ENCODE peak calls at places on chromosome 20, in six cellular contexts. One of them, this sample, is unnamed.
A peak's percentile ranks its signal among the peaks of the same experiment; 100 is the strongest.

GRCh38 chr20:33730946-33731692 is 677 bp upstream of the ZNF341 start:
- DNase-seq in PC-9: no peak
- DNase-seq in hepatocyte: no peak
- DNase-seq in OCI-LY7: no peak
- DNase-seq in HCT116: no peak
- DNase-seq in GM23248: no peak
- DNase-seq in this sample: no peak

GRCh38 chr20:36835453-36836198 is 40.3 kb upstream of the TLDC2 start:
- DNase-seq in GM23248: peak; percentile 98
- DNase-seq in hepatocyte: peak; percentile 96
- DNase-seq in HCT116: peak; percentile 80
- DNase-seq in PC-9: peak; percentile 73
- DNase-seq in OCI-LY7: peak; percentile 93
- DNase-seq in this sample: peak; percentile 95

GRCh38 chr20:36836591-36837329 is 39.2 kb upstream of the TLDC2 start:
- DNase-seq in PC-9: peak; percentile 35
- DNase-seq in hepatocyte: peak; percentile 71
- DNase-seq in GM23248: peak; percentile 63
- DNase-seq in OCI-LY7: peak; percentile 91
- DNase-seq in HCT116: peak; percentile 68
- DNase-seq in this sample: peak; percentile 91

GRCh38 chr20:53819973-53820451 is 226.4 kb upstream of the ZNF217 start:
- DNase-seq in HCT116: no peak
- DNase-seq in PC-9: no peak
- DNase-seq in GM23248: no peak
- DNase-seq in hepatocyte: no peak
- DNase-seq in OCI-LY7: no peak
- DNase-seq in this sample: no peak

GRCh38 chr20:10511166-10511506 is 76.0 kb downstream of the SLX4IP start:
- DNase-seq in OCI-LY7: no peak
- DNase-seq in PC-9: no peak
- DNase-seq in hepatocyte: peak; percentile 18
- DNase-seq in HCT116: no peak
- DNase-seq in GM23248: no peak
- DNase-seq in this sample: no peak

GRCh38 chr20:35595901-35596300 is 19.7 kb upstream of the SPAG4 start:
- DNase-seq in OCI-LY7: no peak
- DNase-seq in PC-9: peak; percentile 61
- DNase-seq in HCT116: no peak
- DNase-seq in GM23248: no peak
- DNase-seq in hepatocyte: no peak
- DNase-seq in this sample: no peak

GRCh38 chr20:47980336-47981177 is 195.3 kb upstream of the SULF2 start:
- DNase-seq in GM23248: no peak
- DNase-seq in OCI-LY7: no peak
- DNase-seq in hepatocyte: no peak
- DNase-seq in PC-9: no peak
- DNase-seq in HCT116: no peak
- DNase-seq in this sample: no peak

GRCh38 chr20:1184638-1185315 is at the start of gene TMEM74B:
- DNase-seq in hepatocyte: peak; percentile 34
- DNase-seq in PC-9: no peak
- DNase-seq in HCT116: no peak
- DNase-seq in OCI-LY7: no peak
- DNase-seq in GM23248: peak; percentile 25
- DNase-seq in this sample: no peak

GRCh38 chr20:15033269-15033668 is 695.9 kb upstream of the FLRT3 start:
- DNase-seq in OCI-LY7: no peak
- DNase-seq in hepatocyte: no peak
- DNase-seq in HCT116: no peak
- DNase-seq in PC-9: no peak
- DNase-seq in GM23248: no peak
- DNase-seq in this sample: no peak

GRCh38 chr20:46979603-46980241 is 85.1 kb downstream of the EYA2 start:
- DNase-seq in PC-9: no peak
- DNase-seq in GM23248: no peak
- DNase-seq in hepatocyte: no peak
- DNase-seq in HCT116: no peak
- DNase-seq in OCI-LY7: peak; percentile 70
- DNase-seq in this sample: no peak
- H3K9me2 ChIP-seq in PC-9: no peaks in the 10 kb centered on the region
- H3K9me2 ChIP-seq in GM23248: no peaks in the 10 kb centered on the region
- H3K9me2 ChIP-seq in hepatocyte: no peaks in the 10 kb centered on the region
- H3K9me2 ChIP-seq in HCT116: no peaks in the 10 kb centered on the region
- H3K9me2 ChIP-seq in OCI-LY7: no peaks in the 10 kb centered on the region
- H3K9me2 ChIP-seq in this sample: no peaks in the 10 kb centered on the region

DNA sequence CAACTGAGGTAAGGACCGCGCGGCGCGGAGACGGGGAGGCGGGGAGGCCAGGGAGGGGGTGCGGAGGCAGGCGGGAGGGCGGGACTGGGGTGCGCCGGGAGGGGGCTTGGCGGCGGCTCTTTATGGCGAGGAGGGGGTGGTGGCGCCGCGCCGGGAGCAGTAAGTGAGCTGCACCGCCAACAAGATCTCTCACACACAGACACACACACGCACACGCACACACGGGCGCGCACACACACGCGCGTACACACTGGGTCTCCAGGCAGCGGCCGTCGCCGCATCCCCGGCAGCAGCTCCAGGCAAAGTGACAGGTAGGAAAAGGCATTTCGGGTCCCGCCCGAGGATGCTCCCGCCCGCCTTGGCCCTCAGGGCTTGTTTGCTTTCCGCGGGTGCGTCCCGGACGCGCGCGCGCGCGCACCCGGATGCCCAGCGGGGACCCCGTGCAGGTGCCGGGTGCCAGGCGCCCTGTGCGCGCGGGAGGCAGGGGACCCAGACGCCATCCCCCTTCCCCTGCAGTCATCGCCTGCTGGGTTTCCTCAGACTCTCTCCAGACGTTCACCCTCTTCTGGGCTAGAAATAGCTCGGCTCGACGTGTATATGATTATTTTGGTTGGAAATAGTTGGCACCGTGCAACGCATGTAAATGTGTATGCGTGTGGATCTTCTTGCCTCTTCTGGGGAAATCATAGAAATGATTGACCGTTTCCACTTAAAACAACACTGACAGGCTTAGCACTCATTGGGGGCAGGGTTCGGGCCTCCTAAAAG is at the start of gene PLCB4:
- DNase-seq in hepatocyte: peak; percentile 60
- DNase-seq in GM23248: peak; percentile 61
- DNase-seq in PC-9: peak; percentile 76
- DNase-seq in HCT116: no peak
- DNase-seq in OCI-LY7: no peak
- DNase-seq in this sample: no peak
- H3K4me3 ChIP-seq in hepatocyte: peak within 1 kb of the TSS; percentile 76
- H3K4me3 ChIP-seq in GM23248: peak within 1 kb of the TSS; percentile 83
- H3K4me3 ChIP-seq in PC-9: peak within 1 kb of the TSS; percentile 67
- H3K4me3 ChIP-seq in HCT116: peak within 1 kb of the TSS; percentile 74
- H3K4me3 ChIP-seq in OCI-LY7: no peak within 1 kb of the TSS
- H3K4me3 ChIP-seq in this sample: no peak within 1 kb of the TSS

GRCh38 chr20:44637042-44637441 is 14.5 kb downstream of the ADA start:
- DNase-seq in GM23248: no peak
- DNase-seq in PC-9: no peak
- DNase-seq in hepatocyte: no peak
- DNase-seq in OCI-LY7: no peak
- DNase-seq in HCT116: no peak
- DNase-seq in this sample: no peak
- H3K9me2 ChIP-seq in GM23248: no peaks in the 10 kb centered on the region
- H3K9me2 ChIP-seq in PC-9: no peaks in the 10 kb centered on the region
- H3K9me2 ChIP-seq in hepatocyte: no peaks in the 10 kb centered on the region
- H3K9me2 ChIP-seq in OCI-LY7: no peaks in the 10 kb centered on the region
- H3K9me2 ChIP-seq in HCT116: no peaks in the 10 kb centered on the region
- H3K9me2 ChIP-seq in this sample: no peaks in the 10 kb centered on the region

DNA sequence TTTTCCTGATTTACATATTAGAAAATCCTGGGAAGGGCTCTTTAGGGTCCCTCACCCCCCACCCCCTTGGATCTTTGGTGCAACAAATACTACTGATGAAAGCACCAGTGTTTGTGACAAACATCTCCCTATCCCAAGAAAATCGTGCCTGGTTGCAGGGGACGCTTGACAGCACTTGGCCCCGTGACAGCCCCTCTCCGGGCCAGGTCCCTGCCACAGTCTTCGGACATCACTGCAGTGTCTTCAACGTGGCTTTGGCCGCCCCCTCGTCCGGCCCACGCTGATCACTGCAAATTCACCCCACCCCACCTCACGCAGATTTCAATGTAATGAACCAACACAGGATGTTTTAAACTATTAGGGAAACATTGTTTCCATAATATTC is 43.3 kb downstream of the GNAS start:
- DNase-seq in OCI-LY7: no peak
- DNase-seq in GM23248: peak; percentile 48
- DNase-seq in PC-9: no peak
- DNase-seq in hepatocyte: no peak
- DNase-seq in HCT116: no peak
- DNase-seq in this sample: no peak
- H3K4me3 ChIP-seq in OCI-LY7: no peak overlapping the region
- H3K4me3 ChIP-seq in GM23248: peak overlapping the region; percentile 76
- H3K4me3 ChIP-seq in PC-9: no peak overlapping the region
- H3K4me3 ChIP-seq in hepatocyte: no peak overlapping the region
- H3K4me3 ChIP-seq in HCT116: no peak overlapping the region
- H3K4me3 ChIP-seq in this sample: no peak overlapping the region

DNA sequence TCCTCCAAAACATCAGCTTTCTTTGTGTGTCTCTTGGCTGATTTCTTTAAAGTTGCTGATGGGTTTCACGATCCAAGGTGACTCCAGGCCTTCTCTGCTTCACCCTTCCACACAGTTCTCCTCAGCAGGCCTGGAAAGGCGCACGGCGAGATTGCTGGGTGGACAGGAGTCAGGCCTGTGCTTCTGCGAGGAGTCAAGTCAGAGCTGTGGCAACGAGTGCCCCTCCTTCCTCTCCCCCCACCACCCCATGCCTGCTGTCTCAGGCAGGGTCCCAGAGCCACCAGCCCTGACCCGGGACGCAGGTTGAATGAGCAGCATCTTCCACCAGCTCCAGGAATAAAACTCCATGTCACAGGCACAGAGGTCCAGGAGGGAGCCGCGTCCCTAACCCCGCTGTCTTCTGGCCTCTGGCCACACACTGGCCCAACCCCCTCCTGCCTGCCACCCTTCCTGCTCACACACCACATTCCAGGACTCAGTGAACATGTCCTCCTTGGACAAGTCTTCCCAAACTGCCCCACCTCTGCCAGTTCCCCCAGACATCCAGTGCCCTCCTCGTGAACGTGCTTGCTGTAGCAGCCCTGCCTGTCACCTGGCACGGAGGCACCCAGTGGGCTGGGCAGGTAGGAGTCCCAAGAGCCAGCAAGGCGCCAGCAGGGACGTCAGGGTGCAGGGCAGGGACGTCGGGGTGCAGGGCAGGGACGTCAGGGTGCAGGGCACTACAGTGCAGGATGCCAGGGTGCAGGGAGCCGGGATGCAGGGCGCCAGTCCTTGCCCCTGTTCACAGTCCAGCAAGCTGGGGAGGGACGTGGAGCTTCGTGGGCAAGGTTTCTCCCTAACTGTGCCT is 7.3 kb upstream of the NTSR1 start:
- DNase-seq in GM23248: no peak
- DNase-seq in HCT116: no peak
- DNase-seq in PC-9: no peak
- DNase-seq in hepatocyte: no peak
- DNase-seq in OCI-LY7: no peak
- DNase-seq in this sample: no peak
- H3K9me2 ChIP-seq in GM23248: no peaks in the 10 kb centered on the region
- H3K9me2 ChIP-seq in HCT116: no peaks in the 10 kb centered on the region
- H3K9me2 ChIP-seq in PC-9: no peaks in the 10 kb centered on the region
- H3K9me2 ChIP-seq in hepatocyte: no peaks in the 10 kb centered on the region
- H3K9me2 ChIP-seq in OCI-LY7: no peaks in the 10 kb centered on the region
- H3K9me2 ChIP-seq in this sample: no peaks in the 10 kb centered on the region

This sample was measured in Karpas-422.